ENCODE peak calls at places on chromosomes 7 and 10, in six cellular contexts. L, T, O, B, H and V are unnamed samples.

GRCh38 chr7:23863209-23863798 is 153.3 kb downstream of the STK31 start:
- DNase-seq in L (no peak), T (no peak), O (peak), B (no peak), H (no peak), V (no peak)

GRCh38 chr10:27568196-27569175 is 64.4 kb downstream of the RAB18 start:
- DNase-seq in L (no peak), T (no peak), O (no peak), B (no peak), H (no peak), V (no peak)

GRCh38 chr7:82527831-82528230 is 84.3 kb upstream of the CACNA2D1 start:
- DNase-seq in L (no peak), T (no peak), O (no peak), B (no peak), H (no peak), V (no peak)

GRCh38 chr7:34222316-34222715 is 317.0 kb downstream of the BMPER start:
- DNase-seq in L (no peak), T (no peak), O (no peak), B (no peak), H (no peak), V (no peak)

GRCh38 chr7:28573059-28573553 is 160.8 kb downstream of the CREB5 start:
- DNase-seq in L (no peak), T (peak), O (no peak), B (no peak), H (no peak), V (peak)

GRCh38 chr10:89115876-89116627 is 91.1 kb downstream of the CH25H start:
- DNase-seq in L (no peak), T (no peak), O (peak), B (no peak), H (no peak), V (no peak)

GRCh38 chr10:77687018-77687417 is 49.4 kb upstream of the KCNMA1 start:
- DNase-seq in L (no peak), T (no peak), O (no peak), B (no peak), H (no peak), V (no peak)

GRCh38 chr7:157560710-157561522 is 224.1 kb downstream of the DNAJB6 start:
- DNase-seq in L (peak), T (no peak), O (no peak), B (no peak), H (no peak), V (no peak)

GRCh38 chr7:155751409-155751808 is 60.9 kb downstream of the SHH start:
- DNase-seq in L (no peak), T (no peak), O (no peak), B (no peak), H (no peak), V (no peak)

GRCh38 chr7:9557853-9558252 is 1124.4 kb downstream of the NXPH1 start:
- DNase-seq in L (no peak), T (no peak), O (no peak), B (no peak), H (no peak), V (no peak)

GRCh38 chr10:101495324-101495925 is 92.6 kb downstream of the POLL start:
- DNase-seq in L (no peak), T (no peak), O (peak), B (no peak), H (no peak), V (no peak)

GRCh38 chr7:2006231-2006771 is 226.4 kb downstream of the MAD1L1 start:
- DNase-seq in L (peak), T (no peak), O (no peak), B (peak), H (no peak), V (no peak)

GRCh38 chr7:47295606-47296005 is 286.3 kb downstream of the TNS3 start:
- DNase-seq in L (no peak), T (no peak), O (no peak), B (no peak), H (no peak), V (no peak)

GRCh38 chr10:70804424-70804814 is 11.3 kb upstream of the SGPL1 start:
- DNase-seq in L (no peak), T (no peak), O (peak), B (no peak), H (no peak), V (no peak)

GRCh38 chr7:147700702-147701101 is 889.9 kb upstream of the C7orf33 start:
- DNase-seq in L (no peak), T (no peak), O (no peak), B (no peak), H (no peak), V (no peak)

GRCh38 chr7:17546206-17546998 is 247.9 kb downstream of the AHR start:
- DNase-seq in L (no peak), T (no peak), O (peak), B (peak), H (no peak), V (no peak)

GRCh38 chr7:95822717-95823116 is 50.4 kb downstream of the DYNC1I1 start:
- DNase-seq in L (no peak), T (no peak), O (no peak), B (no peak), H (no peak), V (no peak)

GRCh38 chr7:18573410-18574234 is 78.1 kb downstream of the HDAC9 start:
- DNase-seq in L (peak), T (no peak), O (no peak), B (no peak), H (no peak), V (no peak)

GRCh38 chr7:91681718-91682117 is 198.8 kb downstream of the MTERF1 start:
- DNase-seq in L (no peak), T (no peak), O (no peak), B (no peak), H (no peak), V (no peak)

DNA sequence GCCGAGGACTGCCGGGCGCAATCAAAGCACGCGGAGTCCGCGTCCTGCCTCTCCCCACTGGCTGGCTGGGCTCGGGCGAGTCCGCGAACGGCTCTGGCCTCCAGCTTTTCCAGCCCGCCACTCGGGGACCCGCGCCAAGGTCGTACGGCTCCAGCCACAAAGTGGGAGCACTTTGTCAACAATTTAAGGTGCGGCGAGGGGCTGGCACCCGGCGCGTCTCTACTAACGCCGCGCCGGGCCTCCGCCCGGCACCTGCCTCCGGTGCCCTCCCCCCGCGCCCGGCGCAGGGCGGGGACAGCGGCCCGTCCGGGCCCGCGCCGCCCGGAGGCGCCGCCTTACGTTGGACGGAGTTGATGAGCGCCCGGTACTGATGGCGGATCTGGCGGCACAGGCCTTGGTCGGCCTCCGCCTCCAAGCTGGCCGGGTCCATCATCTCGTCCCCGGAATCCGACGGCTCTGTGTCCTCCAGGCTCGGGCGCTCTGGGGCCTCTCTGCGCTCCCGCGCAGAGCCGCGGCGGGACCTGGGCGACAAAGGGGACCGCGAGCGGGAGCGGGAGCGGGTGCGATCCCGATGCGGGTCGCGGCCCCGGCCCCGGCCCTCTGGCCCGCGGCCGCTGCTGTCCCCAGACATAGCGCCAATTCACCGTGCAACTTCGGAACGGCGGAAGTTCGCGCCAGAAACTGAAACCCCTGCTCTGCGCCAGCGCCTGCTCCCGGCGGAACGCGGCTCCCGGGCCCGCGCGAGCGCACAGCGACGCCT is at the start of gene NSMCE4A:
- DNase-seq in L (peak), T (peak), O (peak), B (peak), H (peak), V (peak)
- TF ChIP-seq POLR2A in L (no peak), T (peak), O (peak), B (peak), H (peak), V (peak)

GRCh38 chr10:69408318-69409175 is 8.2 kb downstream of the TACR2 start:
- DNase-seq in L (peak), T (peak), O (peak), B (peak), H (peak), V (peak)
- TF ChIP-seq POLR2A in L (no peak), T (peak), O (peak), B (peak), H (no peak), V (peak)

GRCh38 chr10:114822771-114823463 is 1.3 kb downstream of the FHIP2A start:
- DNase-seq in L (no peak), T (no peak), O (peak), B (no peak), H (no peak), V (no peak)

GRCh38 chr10:114819313-114819712 is 2.3 kb upstream of the FHIP2A start:
- DNase-seq in L (no peak), T (no peak), O (no peak), B (no peak), H (no peak), V (no peak)

GRCh38 chr10:114821293-114821914 is at the start of gene FHIP2A:
- DNase-seq in L (peak), T (peak), O (peak), B (peak), H (peak), V (peak)

GRCh38 chr10:114824396-114824795 is 2.8 kb downstream of the FHIP2A start:
- DNase-seq in L (no peak), T (no peak), O (no peak), B (no peak), H (no peak), V (no peak)

DNA sequence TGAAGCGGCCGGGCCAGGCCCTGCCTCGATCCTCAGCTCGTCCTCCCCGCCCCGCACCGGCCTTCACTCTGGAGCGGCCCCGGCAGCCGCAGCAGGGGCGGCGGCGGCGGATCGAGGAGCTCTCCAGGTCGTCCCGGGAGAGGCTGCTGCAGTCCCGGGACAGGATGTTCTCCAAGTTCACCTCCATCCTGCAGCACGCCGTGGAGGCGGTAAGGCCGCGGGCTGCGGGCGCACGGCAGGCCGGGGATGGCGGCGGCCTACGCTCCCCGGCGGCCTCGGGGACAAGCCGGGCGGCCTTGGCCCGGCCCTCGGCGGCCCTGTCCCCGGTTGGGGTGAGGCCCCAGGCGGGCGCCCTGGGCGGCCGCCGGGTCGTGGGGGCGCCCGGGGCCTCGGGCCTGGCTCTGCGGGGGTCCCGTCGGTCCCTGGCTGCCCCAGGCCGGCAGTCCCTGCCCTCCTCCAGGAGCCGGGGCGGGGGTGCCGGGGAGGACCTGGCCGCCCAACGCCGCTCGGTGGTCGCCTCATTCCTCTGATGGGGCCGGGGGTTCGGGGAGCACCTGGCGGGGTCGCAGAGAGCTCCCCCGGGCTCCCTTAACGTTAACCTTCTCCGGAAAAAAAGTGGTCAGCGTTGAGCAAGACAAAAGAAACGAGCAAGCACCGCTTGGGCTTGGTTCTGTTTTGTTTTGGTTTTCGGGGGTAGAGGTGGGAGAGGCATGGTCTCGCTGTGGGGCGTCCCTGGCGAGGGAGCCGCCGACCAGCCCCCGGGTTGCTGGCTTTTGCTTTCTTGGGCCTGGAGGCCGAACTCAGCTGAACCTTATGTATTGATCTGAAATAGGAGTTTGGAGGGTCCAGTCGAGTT is 563 bp downstream of the FHIP2A start:
- DNase-seq in L (peak), T (peak), O (peak), B (peak), H (peak), V (peak)
- TF ChIP-seq POLR2A in L (no peak), T (no peak), O (peak), B (no peak), H (no peak), V (no peak)

GRCh38 chr10:99926925-99927718 is 82.6 kb downstream of the DNMBP start:
- DNase-seq in L (no peak), T (peak), O (peak), B (peak), H (no peak), V (peak)
- TF ChIP-seq POLR2A in L (no peak), T (peak), O (no peak), B (no peak), H (no peak), V (no peak)

DNA sequence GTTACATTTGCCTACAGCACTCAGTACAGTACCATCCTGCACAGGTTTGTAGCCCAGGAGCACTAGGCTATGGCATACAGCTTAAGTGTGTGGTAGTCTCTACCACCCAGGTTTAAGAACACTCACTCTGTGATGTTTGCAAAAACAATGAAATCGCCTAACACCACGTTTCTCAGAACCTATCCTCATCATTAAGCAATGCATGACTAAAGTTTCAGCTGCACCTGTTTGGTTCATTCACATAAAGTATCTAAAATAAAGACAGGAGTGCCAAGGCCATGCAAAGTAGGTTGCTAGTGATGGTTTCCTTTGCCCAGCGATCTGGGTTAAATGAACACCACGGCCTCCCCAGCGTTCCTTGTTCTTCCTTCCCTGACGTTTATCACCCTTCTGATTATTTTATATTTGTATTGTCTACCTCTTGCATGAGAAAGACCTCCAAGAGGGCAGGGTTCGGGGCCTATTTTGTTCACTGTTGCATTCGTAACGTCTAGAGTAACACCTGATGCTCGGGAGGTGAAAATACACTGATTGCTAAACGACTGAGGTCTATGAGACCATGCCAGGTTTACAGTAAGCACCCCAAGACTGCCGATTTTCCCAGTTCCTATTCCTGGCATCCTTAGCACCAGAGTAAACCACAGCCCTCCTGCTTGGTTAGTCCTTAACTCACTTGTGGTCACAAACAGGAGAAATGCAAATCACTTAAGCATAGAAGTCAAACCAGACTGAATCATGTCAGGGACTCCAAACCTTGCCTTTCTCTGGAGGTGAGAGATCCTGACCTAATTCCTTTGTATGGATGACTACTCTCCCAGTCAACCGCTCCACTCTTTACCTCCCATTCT is 204.1 kb upstream of the NFE2L3 start:
- DNase-seq in L (no peak), T (no peak), O (no peak), B (no peak), H (no peak), V (no peak)
- TF ChIP-seq POLR2A in L (no peak), T (no peak), O (no peak), B (no peak), H (no peak), V (no peak)

GRCh38 chr10:119658274-119658673 is 7.1 kb downstream of the BAG3 start:
- DNase-seq in L (no peak), T (peak), O (peak), B (peak), H (no peak), V (peak)
- TF ChIP-seq POLR2A in L (no peak), T (no peak), O (no peak), B (peak), H (no peak), V (no peak)